ENCODE peak calls at places on chromosomes 3 and 15, in four cellular contexts. One of them, this sample, is unnamed.

GRCh38 chr3:11953350-11953749 is 50.8 kb upstream of the SYN2 start:
- DNase-seq in GM12878: no peak
- DNase-seq in HepG2: no peak
- DNase-seq in K562: no peak
- DNase-seq in this sample: no peak

GRCh38 chr15:35603298-35603697 is 57.3 kb upstream of the DPH6 start:
- DNase-seq in GM12878: peak
- DNase-seq in HepG2: no peak
- DNase-seq in K562: no peak
- DNase-seq in this sample: no peak

GRCh38 chr15:58546066-58546591 is 114.3 kb downstream of the LIPC start:
- DNase-seq in GM12878: no peak
- DNase-seq in K562: peak
- DNase-seq in HepG2: no peak
- DNase-seq in this sample: no peak

GRCh38 chr3:88248658-88249057 is 98.9 kb downstream of the C3orf38 start:
- DNase-seq in GM12878: no peak
- DNase-seq in HepG2: no peak
- DNase-seq in K562: no peak
- DNase-seq in this sample: no peak

GRCh38 chr3:126356373-126357298 is 572 bp downstream of the KLF15 start:
- DNase-seq in K562: peak
- DNase-seq in HepG2: no peak
- DNase-seq in GM12878: no peak
- DNase-seq in this sample: peak

GRCh38 chr3:47865192-47865591 is 62.3 kb downstream of the DHX30 start:
- DNase-seq in K562: no peak
- DNase-seq in HepG2: no peak
- DNase-seq in GM12878: no peak
- DNase-seq in this sample: no peak

GRCh38 chr15:31352283-31352880 is 25.7 kb downstream of the KLF13 start:
- DNase-seq in GM12878: no peak
- DNase-seq in K562: no peak
- DNase-seq in HepG2: no peak
- DNase-seq in this sample: no peak

GRCh38 chr3:126216416-126216815 is 36.0 kb upstream of the ALDH1L1 start:
- DNase-seq in GM12878: no peak
- DNase-seq in K562: no peak
- DNase-seq in HepG2: no peak
- DNase-seq in this sample: no peak

GRCh38 chr15:84799511-84800187 is 17.5 kb upstream of the ALPK3 start:
- DNase-seq in GM12878: no peak
- DNase-seq in HepG2: no peak
- DNase-seq in K562: no peak
- DNase-seq in this sample: no peak

GRCh38 chr3:23073721-23074300 is 129.3 kb upstream of the UBE2E2 start:
- DNase-seq in GM12878: no peak
- DNase-seq in K562: no peak
- DNase-seq in HepG2: no peak
- DNase-seq in this sample: no peak

GRCh38 chr3:23079976-23080375 is 123.2 kb upstream of the UBE2E2 start:
- DNase-seq in K562: no peak
- DNase-seq in HepG2: no peak
- DNase-seq in GM12878: no peak
- DNase-seq in this sample: no peak

GRCh38 chr3:23075478-23075877 is 127.6 kb upstream of the UBE2E2 start:
- DNase-seq in GM12878: no peak
- DNase-seq in K562: no peak
- DNase-seq in HepG2: no peak
- DNase-seq in this sample: no peak

GRCh38 chr3:23078735-23079134 is 124.4 kb upstream of the UBE2E2 start:
- DNase-seq in K562: no peak
- DNase-seq in GM12878: no peak
- DNase-seq in HepG2: no peak
- DNase-seq in this sample: no peak

DNA sequence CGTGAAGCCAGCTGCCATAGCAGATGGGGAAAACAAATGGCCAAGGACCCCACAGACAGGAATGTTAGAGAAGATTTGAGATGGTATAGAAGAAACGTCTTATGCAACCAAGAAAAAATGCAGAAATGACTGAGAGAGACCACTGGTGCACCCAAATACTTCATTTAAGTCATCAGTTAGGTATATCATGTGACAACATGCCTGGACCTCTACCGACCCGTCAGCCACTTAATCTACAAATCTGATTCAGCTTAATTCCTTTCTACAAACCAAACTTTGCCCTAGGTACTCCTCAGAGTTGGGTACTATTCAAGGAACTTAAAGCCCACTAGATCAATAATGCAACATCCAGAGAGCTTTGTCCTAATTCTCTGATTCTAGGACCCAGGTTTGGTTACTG is 126.0 kb upstream of the UBE2E2 start:
- DNase-seq in GM12878: no peak
- DNase-seq in K562: no peak
- DNase-seq in HepG2: no peak
- DNase-seq in this sample: no peak
- TF ChIP-seq BHLHE40 in GM12878: no peak
- TF ChIP-seq BHLHE40 in K562: no peak
- TF ChIP-seq BHLHE40 in HepG2: no peak
- TF ChIP-seq BHLHE40 in this sample: no peak

GRCh38 chr3:142586803-142587406 is 8.4 kb upstream of the ATR start:
- DNase-seq in HepG2: peak
- DNase-seq in K562: peak
- DNase-seq in GM12878: no peak
- DNase-seq in this sample: peak
- TF ChIP-seq SP1 in HepG2: no peak
- TF ChIP-seq SP1 in K562: no peak
- TF ChIP-seq SP1 in GM12878: no peak
- TF ChIP-seq SP1 in this sample: no peak

GRCh38 chr3:28850186-28850585 is 430.7 kb upstream of the RBMS3 start:
- DNase-seq in GM12878: no peak
- DNase-seq in HepG2: no peak
- DNase-seq in K562: no peak
- DNase-seq in this sample: no peak
- TF ChIP-seq BHLHE40 in GM12878: no peak
- TF ChIP-seq BHLHE40 in HepG2: no peak
- TF ChIP-seq BHLHE40 in K562: no peak
- TF ChIP-seq BHLHE40 in this sample: no peak

GRCh38 chr15:33183334-33183733 is 11.2 kb downstream of the FMN1 start:
- DNase-seq in GM12878: no peak
- DNase-seq in HepG2: no peak
- DNase-seq in K562: no peak
- DNase-seq in this sample: no peak
- TF ChIP-seq SP1 in GM12878: no peak
- TF ChIP-seq SP1 in HepG2: no peak
- TF ChIP-seq SP1 in K562: no peak
- TF ChIP-seq SP1 in this sample: no peak

GRCh38 chr15:74301583-74302374 is 65.7 kb downstream of the CCDC33 start:
- DNase-seq in GM12878: no peak
- DNase-seq in K562: no peak
- DNase-seq in HepG2: no peak
- DNase-seq in this sample: no peak

GRCh38 chr15:74297867-74298266 is 61.7 kb downstream of the CCDC33 start:
- DNase-seq in GM12878: no peak
- DNase-seq in K562: no peak
- DNase-seq in HepG2: no peak
- DNase-seq in this sample: no peak

GRCh38 chr15:74302821-74303359 is 64.6 kb downstream of the CYP11A1 start:
- DNase-seq in K562: peak
- DNase-seq in GM12878: no peak
- DNase-seq in HepG2: peak
- DNase-seq in this sample: peak

GRCh38 chr15:74303741-74304309 is 63.6 kb downstream of the CYP11A1 start:
- DNase-seq in K562: no peak
- DNase-seq in GM12878: no peak
- DNase-seq in HepG2: no peak
- DNase-seq in this sample: no peak

GRCh38 chr15:74300057-74300620 is 64.0 kb downstream of the CCDC33 start:
- DNase-seq in K562: peak
- DNase-seq in GM12878: no peak
- DNase-seq in HepG2: no peak
- DNase-seq in this sample: no peak
- TF ChIP-seq BHLHE40 in K562: no peak
- TF ChIP-seq BHLHE40 in GM12878: no peak
- TF ChIP-seq BHLHE40 in HepG2: no peak
- TF ChIP-seq BHLHE40 in this sample: no peak

GRCh38 chr15:65413051-65413759 is 9.5 kb downstream of the IGDCC4 start:
- DNase-seq in GM12878: no peak
- DNase-seq in K562: no peak
- DNase-seq in HepG2: no peak
- DNase-seq in this sample: no peak

GRCh38 chr15:65416845-65417416 is 5.8 kb downstream of the IGDCC4 start:
- DNase-seq in GM12878: no peak
- DNase-seq in K562: no peak
- DNase-seq in HepG2: no peak
- DNase-seq in this sample: no peak

GRCh38 chr15:65413760-65414144 is 9.0 kb downstream of the IGDCC4 start:
- DNase-seq in GM12878: no peak
- DNase-seq in K562: no peak
- DNase-seq in HepG2: no peak
- DNase-seq in this sample: no peak

GRCh38 chr15:65412556-65412955 is 10.2 kb downstream of the IGDCC4 start:
- DNase-seq in HepG2: no peak
- DNase-seq in GM12878: no peak
- DNase-seq in K562: no peak
- DNase-seq in this sample: no peak

DNA sequence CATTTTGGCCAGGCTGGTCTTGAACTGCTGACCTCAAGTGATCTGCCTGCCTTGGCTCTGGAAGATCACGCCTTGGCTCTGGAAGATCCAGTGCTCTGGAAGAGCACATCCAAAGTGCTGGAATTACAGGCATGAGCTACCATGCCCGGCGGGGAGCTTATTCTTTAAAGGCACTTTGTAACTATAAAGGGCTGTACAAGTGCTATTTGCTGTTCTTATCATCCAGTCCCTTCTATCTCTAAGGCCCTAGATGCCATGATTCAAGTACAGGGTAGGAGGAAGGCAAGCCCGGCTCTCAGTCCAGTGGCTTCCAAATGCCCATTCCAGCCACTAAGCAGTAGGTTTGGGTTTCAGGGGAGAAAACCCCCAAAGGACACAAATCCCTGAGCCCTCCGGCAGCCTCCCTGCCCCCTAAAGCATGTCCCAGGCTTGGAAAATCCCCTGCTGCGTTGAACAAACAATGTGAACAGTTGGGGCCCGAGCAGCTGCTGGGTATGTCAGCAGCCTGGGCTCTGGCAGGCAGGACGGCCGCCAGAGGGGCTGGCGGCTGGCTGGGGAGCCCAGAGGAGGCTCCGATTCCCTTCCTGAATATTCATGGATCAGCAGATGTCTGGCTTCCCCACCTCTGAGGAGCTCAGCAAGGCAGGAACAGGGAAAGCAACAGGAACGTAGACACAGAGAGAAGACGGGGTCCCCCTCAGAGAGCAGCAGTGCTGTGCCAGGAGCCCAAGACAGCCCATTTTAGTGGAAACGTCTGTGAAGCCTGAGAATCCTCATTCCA is 7.7 kb downstream of the IGDCC4 start:
- DNase-seq in HepG2: peak
- DNase-seq in K562: no peak
- DNase-seq in GM12878: no peak
- DNase-seq in this sample: peak
- TF ChIP-seq SP1 in HepG2: no peak
- TF ChIP-seq SP1 in K562: no peak
- TF ChIP-seq SP1 in GM12878: no peak
- TF ChIP-seq SP1 in this sample: no peak

DNA sequence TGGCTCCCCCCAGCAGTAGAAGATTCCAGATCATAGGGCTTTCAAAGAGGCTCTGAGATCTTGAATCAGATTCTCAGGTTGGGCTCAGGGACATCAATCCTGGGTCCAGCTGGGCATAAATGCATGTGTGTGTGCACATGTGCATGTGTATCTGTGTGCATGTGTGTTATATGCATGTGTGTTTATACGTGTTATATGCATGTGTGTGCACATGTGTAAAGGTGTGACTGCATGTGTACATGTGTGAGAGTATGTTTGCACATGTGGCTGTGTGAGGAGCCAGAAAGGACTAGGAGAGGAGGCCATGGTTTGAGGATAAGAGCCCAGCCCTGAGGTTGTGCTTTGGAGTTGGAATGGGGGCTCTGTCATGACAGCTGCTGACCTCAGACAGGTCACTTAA is 1.8 kb upstream of the MAPKAPK3 start:
- DNase-seq in HepG2: no peak
- DNase-seq in K562: no peak
- DNase-seq in GM12878: no peak
- DNase-seq in this sample: no peak
- TF ChIP-seq BHLHE40 in HepG2: no peak
- TF ChIP-seq BHLHE40 in K562: no peak
- TF ChIP-seq BHLHE40 in GM12878: no peak
- TF ChIP-seq BHLHE40 in this sample: no peak

GRCh38 chr15:65827065-65827464 is 35.0 kb upstream of the DENND4A start:
- DNase-seq in GM12878: no peak
- DNase-seq in K562: no peak
- DNase-seq in HepG2: no peak
- DNase-seq in this sample: no peak

GRCh38 chr15:65824941-65825544 is 33.0 kb upstream of the DENND4A start:
- DNase-seq in HepG2: no peak
- DNase-seq in K562: no peak
- DNase-seq in GM12878: no peak
- DNase-seq in this sample: no peak

GRCh38 chr15:65828566-65828965 is 36.5 kb upstream of the DENND4A start:
- DNase-seq in HepG2: no peak
- DNase-seq in K562: no peak
- DNase-seq in GM12878: no peak
- DNase-seq in this sample: no peak

GRCh38 chr15:65821070-65821469 is 29.0 kb upstream of the DENND4A start:
- DNase-seq in HepG2: no peak
- DNase-seq in GM12878: no peak
- DNase-seq in K562: no peak
- DNase-seq in this sample: no peak

DNA sequence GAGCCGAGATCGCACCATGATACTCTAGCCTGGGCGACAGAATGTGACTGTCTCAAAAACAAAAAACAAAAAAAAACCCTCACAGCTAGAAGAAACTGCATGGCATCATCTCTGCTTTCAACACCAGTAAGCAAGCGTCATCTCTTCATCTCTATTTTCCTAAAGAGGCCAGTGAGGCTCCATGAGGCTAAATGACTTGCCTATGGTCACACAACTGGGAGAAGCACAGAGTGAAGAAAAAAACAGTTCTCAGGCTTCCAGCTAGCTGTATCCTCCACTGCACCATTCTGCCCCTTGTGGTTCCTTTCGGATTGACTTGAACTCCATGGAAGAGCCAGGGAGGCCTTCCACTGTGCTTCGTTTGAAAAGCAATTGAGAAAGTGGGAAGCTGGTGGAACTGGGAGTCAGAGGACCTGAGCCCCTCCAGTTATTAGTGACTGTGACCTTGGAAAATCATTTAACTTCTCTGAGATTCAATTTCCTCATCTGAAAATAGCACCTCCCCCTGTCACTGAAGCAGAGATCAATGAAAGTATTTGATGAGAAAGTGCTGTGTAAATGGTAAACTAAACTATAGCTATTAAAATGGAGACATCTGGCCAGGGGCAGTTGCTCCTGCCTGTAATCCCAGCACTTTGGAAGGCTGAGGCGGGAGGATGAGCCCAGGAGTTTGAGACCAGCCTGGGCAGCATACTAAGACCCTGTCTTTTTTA is 32.1 kb upstream of the DENND4A start:
- DNase-seq in K562: peak
- DNase-seq in GM12878: no peak
- DNase-seq in HepG2: peak
- DNase-seq in this sample: peak
- TF ChIP-seq SP1 in K562: no peak
- TF ChIP-seq SP1 in GM12878: no peak
- TF ChIP-seq SP1 in HepG2: no peak
- TF ChIP-seq SP1 in this sample: no peak

GRCh38 chr15:93018574-93018973 is 70.4 kb downstream of the RGMA start:
- DNase-seq in HepG2: no peak
- DNase-seq in GM12878: no peak
- DNase-seq in K562: no peak
- DNase-seq in this sample: no peak
- TF ChIP-seq BHLHE40 in HepG2: no peak
- TF ChIP-seq BHLHE40 in GM12878: no peak
- TF ChIP-seq BHLHE40 in K562: no peak
- TF ChIP-seq BHLHE40 in this sample: no peak

This sample was measured in HEK293T.